ENCODE peak calls at places on chromosomes 1 and 21, in ten cellular contexts. One of them, this sample, is unnamed.

GRCh38 chr21:38249256-38249655 is 7.5 kb upstream of the KCNJ15 start:
- DNase-seq in ascending aorta: no peak
- DNase-seq in CD8-positive, alpha-beta T cell: no peak
- DNase-seq in fibroblast of mammary gland: no peak
- DNase-seq in astrocyte of the spinal cord: no peak
- DNase-seq in heart right ventricle: no peak
- DNase-seq in fibroblast of lung: no peak
- DNase-seq in tibial nerve: no peak
- DNase-seq in cardiac fibroblast: no peak
- DNase-seq in body of pancreas: no peak
- DNase-seq in this sample: no peak

GRCh38 chr21:41972511-41973205 is 18.8 kb upstream of the C2CD2 start:
- DNase-seq in ascending aorta: no peak
- DNase-seq in fibroblast of lung: no peak
- DNase-seq in body of pancreas: no peak
- DNase-seq in cardiac fibroblast: no peak
- DNase-seq in fibroblast of mammary gland: no peak
- DNase-seq in heart right ventricle: no peak
- DNase-seq in tibial nerve: no peak
- DNase-seq in CD8-positive, alpha-beta T cell: no peak
- DNase-seq in astrocyte of the spinal cord: no peak
- DNase-seq in this sample: no peak

GRCh38 chr1:39407496-39407888 is 83.9 kb upstream of the BMP8A start:
- DNase-seq in body of pancreas: no peak
- DNase-seq in ascending aorta: no peak
- DNase-seq in fibroblast of mammary gland: no peak
- DNase-seq in CD8-positive, alpha-beta T cell: no peak
- DNase-seq in cardiac fibroblast: no peak
- DNase-seq in fibroblast of lung: no peak
- DNase-seq in astrocyte of the spinal cord: no peak
- DNase-seq in tibial nerve: no peak
- DNase-seq in heart right ventricle: no peak
- DNase-seq in this sample: no peak

GRCh38 chr1:183385746-183386145 is 32.4 kb downstream of the NMNAT2 start:
- DNase-seq in heart right ventricle: no peak
- DNase-seq in body of pancreas: no peak
- DNase-seq in fibroblast of mammary gland: peak
- DNase-seq in astrocyte of the spinal cord: no peak
- DNase-seq in cardiac fibroblast: no peak
- DNase-seq in tibial nerve: no peak
- DNase-seq in fibroblast of lung: no peak
- DNase-seq in CD8-positive, alpha-beta T cell: no peak
- DNase-seq in ascending aorta: no peak
- DNase-seq in this sample: no peak

GRCh38 chr1:240967070-240967724 is 355.2 kb upstream of the GREM2 start:
- DNase-seq in fibroblast of lung: peak
- DNase-seq in astrocyte of the spinal cord: peak
- DNase-seq in tibial nerve: no peak
- DNase-seq in ascending aorta: no peak
- DNase-seq in body of pancreas: no peak
- DNase-seq in CD8-positive, alpha-beta T cell: no peak
- DNase-seq in cardiac fibroblast: no peak
- DNase-seq in fibroblast of mammary gland: peak
- DNase-seq in heart right ventricle: no peak
- DNase-seq in this sample: no peak

GRCh38 chr1:111988743-111989453 is 570 bp downstream of the KCND3 start:
- DNase-seq in CD8-positive, alpha-beta T cell: no peak
- DNase-seq in body of pancreas: peak
- DNase-seq in cardiac fibroblast: no peak
- DNase-seq in fibroblast of mammary gland: no peak
- DNase-seq in heart right ventricle: no peak
- DNase-seq in fibroblast of lung: no peak
- DNase-seq in tibial nerve: no peak
- DNase-seq in ascending aorta: no peak
- DNase-seq in astrocyte of the spinal cord: no peak
- DNase-seq in this sample: no peak

GRCh38 chr21:14491269-14491681 is 54.8 kb downstream of the SAMSN1 start:
- DNase-seq in tibial nerve: no peak
- DNase-seq in astrocyte of the spinal cord: no peak
- DNase-seq in CD8-positive, alpha-beta T cell: no peak
- DNase-seq in ascending aorta: no peak
- DNase-seq in body of pancreas: no peak
- DNase-seq in fibroblast of mammary gland: no peak
- DNase-seq in fibroblast of lung: no peak
- DNase-seq in heart right ventricle: no peak
- DNase-seq in cardiac fibroblast: no peak
- DNase-seq in this sample: no peak

GRCh38 chr1:234309598-234310459 is 63.4 kb upstream of the COA6 start:
- DNase-seq in fibroblast of lung: peak
- DNase-seq in tibial nerve: no peak
- DNase-seq in astrocyte of the spinal cord: peak
- DNase-seq in CD8-positive, alpha-beta T cell: peak
- DNase-seq in ascending aorta: no peak
- DNase-seq in fibroblast of mammary gland: peak
- DNase-seq in body of pancreas: peak
- DNase-seq in cardiac fibroblast: peak
- DNase-seq in heart right ventricle: peak
- DNase-seq in this sample: no peak

GRCh38 chr1:205748398-205749093 is 1.4 kb downstream of the NUCKS1 start:
- DNase-seq in heart right ventricle: peak
- DNase-seq in tibial nerve: no peak
- DNase-seq in body of pancreas: peak
- DNase-seq in CD8-positive, alpha-beta T cell: peak
- DNase-seq in ascending aorta: no peak
- DNase-seq in astrocyte of the spinal cord: peak
- DNase-seq in fibroblast of lung: peak
- DNase-seq in cardiac fibroblast: peak
- DNase-seq in fibroblast of mammary gland: peak
- DNase-seq in this sample: peak

GRCh38 chr1:85490270-85490669 is 25.3 kb upstream of the DDAH1 start:
- DNase-seq in tibial nerve: no peak
- DNase-seq in astrocyte of the spinal cord: no peak
- DNase-seq in fibroblast of lung: no peak
- DNase-seq in ascending aorta: no peak
- DNase-seq in fibroblast of mammary gland: no peak
- DNase-seq in cardiac fibroblast: no peak
- DNase-seq in heart right ventricle: no peak
- DNase-seq in body of pancreas: no peak
- DNase-seq in CD8-positive, alpha-beta T cell: no peak
- DNase-seq in this sample: no peak

GRCh38 chr1:85494074-85494956 is 29.4 kb upstream of the DDAH1 start:
- DNase-seq in astrocyte of the spinal cord: no peak
- DNase-seq in cardiac fibroblast: no peak
- DNase-seq in tibial nerve: no peak
- DNase-seq in CD8-positive, alpha-beta T cell: no peak
- DNase-seq in body of pancreas: no peak
- DNase-seq in fibroblast of lung: no peak
- DNase-seq in heart right ventricle: no peak
- DNase-seq in ascending aorta: no peak
- DNase-seq in fibroblast of mammary gland: no peak
- DNase-seq in this sample: no peak

GRCh38 chr1:85495556-85495955 is 30.6 kb upstream of the DDAH1 start:
- DNase-seq in ascending aorta: no peak
- DNase-seq in fibroblast of mammary gland: peak
- DNase-seq in cardiac fibroblast: no peak
- DNase-seq in body of pancreas: peak
- DNase-seq in astrocyte of the spinal cord: peak
- DNase-seq in tibial nerve: no peak
- DNase-seq in heart right ventricle: no peak
- DNase-seq in CD8-positive, alpha-beta T cell: no peak
- DNase-seq in fibroblast of lung: no peak
- DNase-seq in this sample: no peak

GRCh38 chr1:85496881-85497582 is 32.1 kb upstream of the DDAH1 start:
- DNase-seq in body of pancreas: no peak
- DNase-seq in CD8-positive, alpha-beta T cell: no peak
- DNase-seq in ascending aorta: no peak
- DNase-seq in tibial nerve: no peak
- DNase-seq in fibroblast of mammary gland: peak
- DNase-seq in astrocyte of the spinal cord: no peak
- DNase-seq in heart right ventricle: no peak
- DNase-seq in fibroblast of lung: no peak
- DNase-seq in cardiac fibroblast: no peak
- DNase-seq in this sample: no peak

GRCh38 chr1:85494957-85495266 is 30.0 kb upstream of the DDAH1 start:
- DNase-seq in ascending aorta: no peak
- DNase-seq in fibroblast of lung: peak
- DNase-seq in tibial nerve: no peak
- DNase-seq in body of pancreas: peak
- DNase-seq in cardiac fibroblast: peak
- DNase-seq in heart right ventricle: peak
- DNase-seq in CD8-positive, alpha-beta T cell: no peak
- DNase-seq in fibroblast of mammary gland: peak
- DNase-seq in astrocyte of the spinal cord: peak
- DNase-seq in this sample: no peak
- TF ChIP-seq CTCF in ascending aorta: no peak
- TF ChIP-seq CTCF in fibroblast of lung: peak
- TF ChIP-seq CTCF in tibial nerve: peak
- TF ChIP-seq CTCF in body of pancreas: no peak
- TF ChIP-seq CTCF in cardiac fibroblast: peak
- TF ChIP-seq CTCF in heart right ventricle: peak
- TF ChIP-seq CTCF in CD8-positive, alpha-beta T cell: no peak
- TF ChIP-seq CTCF in fibroblast of mammary gland: peak
- TF ChIP-seq CTCF in astrocyte of the spinal cord: peak
- TF ChIP-seq CTCF in this sample: peak

GRCh38 chr1:239388578-239388977 is 2.2 kb downstream of the CHRM3 start:
- DNase-seq in body of pancreas: peak
- DNase-seq in fibroblast of lung: no peak
- DNase-seq in CD8-positive, alpha-beta T cell: no peak
- DNase-seq in fibroblast of mammary gland: no peak
- DNase-seq in heart right ventricle: no peak
- DNase-seq in astrocyte of the spinal cord: no peak
- DNase-seq in cardiac fibroblast: no peak
- DNase-seq in ascending aorta: no peak
- DNase-seq in tibial nerve: no peak
- DNase-seq in this sample: no peak

GRCh38 chr1:239383714-239384113 is 2.7 kb upstream of the CHRM3 start:
- DNase-seq in heart right ventricle: no peak
- DNase-seq in CD8-positive, alpha-beta T cell: no peak
- DNase-seq in fibroblast of mammary gland: no peak
- DNase-seq in astrocyte of the spinal cord: no peak
- DNase-seq in cardiac fibroblast: no peak
- DNase-seq in body of pancreas: no peak
- DNase-seq in fibroblast of lung: no peak
- DNase-seq in tibial nerve: no peak
- DNase-seq in ascending aorta: no peak
- DNase-seq in this sample: no peak

GRCh38 chr1:239387304-239388231 is 1.2 kb downstream of the CHRM3 start:
- DNase-seq in cardiac fibroblast: no peak
- DNase-seq in fibroblast of lung: no peak
- DNase-seq in tibial nerve: no peak
- DNase-seq in heart right ventricle: no peak
- DNase-seq in ascending aorta: no peak
- DNase-seq in body of pancreas: peak
- DNase-seq in fibroblast of mammary gland: no peak
- DNase-seq in CD8-positive, alpha-beta T cell: no peak
- DNase-seq in astrocyte of the spinal cord: peak
- DNase-seq in this sample: no peak

GRCh38 chr1:239389703-239390102 is 3.3 kb downstream of the CHRM3 start:
- DNase-seq in CD8-positive, alpha-beta T cell: no peak
- DNase-seq in body of pancreas: peak
- DNase-seq in cardiac fibroblast: no peak
- DNase-seq in astrocyte of the spinal cord: no peak
- DNase-seq in ascending aorta: no peak
- DNase-seq in fibroblast of mammary gland: no peak
- DNase-seq in fibroblast of lung: peak
- DNase-seq in tibial nerve: no peak
- DNase-seq in heart right ventricle: no peak
- DNase-seq in this sample: no peak

GRCh38 chr1:239386453-239387303 is at the start of gene CHRM3:
- DNase-seq in ascending aorta: no peak
- DNase-seq in fibroblast of mammary gland: no peak
- DNase-seq in heart right ventricle: peak
- DNase-seq in cardiac fibroblast: peak
- DNase-seq in fibroblast of lung: no peak
- DNase-seq in astrocyte of the spinal cord: peak
- DNase-seq in tibial nerve: no peak
- DNase-seq in body of pancreas: peak
- DNase-seq in CD8-positive, alpha-beta T cell: no peak
- DNase-seq in this sample: peak
- TF ChIP-seq CTCF in ascending aorta: no peak
- TF ChIP-seq CTCF in fibroblast of mammary gland: no peak
- TF ChIP-seq CTCF in heart right ventricle: no peak
- TF ChIP-seq CTCF in cardiac fibroblast: no peak
- TF ChIP-seq CTCF in fibroblast of lung: no peak
- TF ChIP-seq CTCF in astrocyte of the spinal cord: no peak
- TF ChIP-seq CTCF in tibial nerve: no peak
- TF ChIP-seq CTCF in body of pancreas: peak
- TF ChIP-seq CTCF in CD8-positive, alpha-beta T cell: no peak
- TF ChIP-seq CTCF in this sample: peak

GRCh38 chr1:43976045-43976444 is 1.3 kb downstream of the ATP6V0B start:
- DNase-seq in cardiac fibroblast: no peak
- DNase-seq in ascending aorta: no peak
- DNase-seq in heart right ventricle: no peak
- DNase-seq in tibial nerve: no peak
- DNase-seq in astrocyte of the spinal cord: no peak
- DNase-seq in body of pancreas: no peak
- DNase-seq in fibroblast of lung: no peak
- DNase-seq in fibroblast of mammary gland: no peak
- DNase-seq in CD8-positive, alpha-beta T cell: no peak
- DNase-seq in this sample: no peak
- TF ChIP-seq CTCF in cardiac fibroblast: no peak
- TF ChIP-seq CTCF in ascending aorta: no peak
- TF ChIP-seq CTCF in heart right ventricle: no peak
- TF ChIP-seq CTCF in tibial nerve: no peak
- TF ChIP-seq CTCF in astrocyte of the spinal cord: no peak
- TF ChIP-seq CTCF in body of pancreas: no peak
- TF ChIP-seq CTCF in fibroblast of lung: no peak
- TF ChIP-seq CTCF in fibroblast of mammary gland: no peak
- TF ChIP-seq CTCF in CD8-positive, alpha-beta T cell: no peak
- TF ChIP-seq CTCF in this sample: no peak

GRCh38 chr1:10530756-10531155 is 56.0 kb downstream of the PEX14 start:
- DNase-seq in body of pancreas: no peak
- DNase-seq in tibial nerve: no peak
- DNase-seq in fibroblast of lung: peak
- DNase-seq in astrocyte of the spinal cord: peak
- DNase-seq in CD8-positive, alpha-beta T cell: no peak
- DNase-seq in heart right ventricle: no peak
- DNase-seq in fibroblast of mammary gland: no peak
- DNase-seq in cardiac fibroblast: peak
- DNase-seq in ascending aorta: no peak
- DNase-seq in this sample: no peak

GRCh38 chr1:10529096-10529495 is 54.3 kb downstream of the PEX14 start:
- DNase-seq in tibial nerve: no peak
- DNase-seq in fibroblast of lung: no peak
- DNase-seq in heart right ventricle: no peak
- DNase-seq in astrocyte of the spinal cord: no peak
- DNase-seq in body of pancreas: no peak
- DNase-seq in cardiac fibroblast: no peak
- DNase-seq in fibroblast of mammary gland: no peak
- DNase-seq in ascending aorta: no peak
- DNase-seq in CD8-positive, alpha-beta T cell: no peak
- DNase-seq in this sample: no peak

GRCh38 chr1:10529772-10530171 is 55.0 kb downstream of the PEX14 start:
- DNase-seq in heart right ventricle: no peak
- DNase-seq in ascending aorta: no peak
- DNase-seq in astrocyte of the spinal cord: no peak
- DNase-seq in fibroblast of mammary gland: no peak
- DNase-seq in fibroblast of lung: no peak
- DNase-seq in CD8-positive, alpha-beta T cell: no peak
- DNase-seq in cardiac fibroblast: no peak
- DNase-seq in tibial nerve: no peak
- DNase-seq in body of pancreas: no peak
- DNase-seq in this sample: no peak

GRCh38 chr1:10528066-10529014 is 53.6 kb downstream of the PEX14 start:
- DNase-seq in CD8-positive, alpha-beta T cell: no peak
- DNase-seq in cardiac fibroblast: peak
- DNase-seq in heart right ventricle: peak
- DNase-seq in tibial nerve: no peak
- DNase-seq in astrocyte of the spinal cord: peak
- DNase-seq in fibroblast of lung: peak
- DNase-seq in fibroblast of mammary gland: peak
- DNase-seq in ascending aorta: peak
- DNase-seq in body of pancreas: peak
- DNase-seq in this sample: no peak

GRCh38 chr1:10530281-10530740 is 55.6 kb downstream of the PEX14 start:
- DNase-seq in heart right ventricle: no peak
- DNase-seq in body of pancreas: peak
- DNase-seq in fibroblast of mammary gland: no peak
- DNase-seq in tibial nerve: peak
- DNase-seq in ascending aorta: no peak
- DNase-seq in fibroblast of lung: peak
- DNase-seq in astrocyte of the spinal cord: peak
- DNase-seq in cardiac fibroblast: peak
- DNase-seq in CD8-positive, alpha-beta T cell: no peak
- DNase-seq in this sample: no peak
- TF ChIP-seq CTCF in heart right ventricle: peak
- TF ChIP-seq CTCF in body of pancreas: peak
- TF ChIP-seq CTCF in fibroblast of mammary gland: no peak
- TF ChIP-seq CTCF in tibial nerve: peak
- TF ChIP-seq CTCF in ascending aorta: peak
- TF ChIP-seq CTCF in fibroblast of lung: peak
- TF ChIP-seq CTCF in astrocyte of the spinal cord: peak
- TF ChIP-seq CTCF in cardiac fibroblast: no peak
- TF ChIP-seq CTCF in CD8-positive, alpha-beta T cell: no peak
- TF ChIP-seq CTCF in this sample: no peak

This sample was measured in AG09309.